ENCODE peak calls at places on chromosomes 1 and 21, in ten cellular contexts. Q is left ventricle myocardium inferior; A is CD8-positive, alpha-beta T cell; C is astrocyte; G is CD8-positive, alpha-beta memory T cell; F is lung; Y is small intestine; M is hepatocyte; Z is SJSA1; D is IMR-90. U is an unnamed sample.

GRCh38 chr1:185207980-185208602 is 51.1 kb downstream of the SWT1 start:
- DNase-seq in Z (no peak), G (no peak), F (no peak), A (no peak), D (peak; percentile 5), C (no peak), Q (no peak), Y (no peak), M (no peak), U (no peak)

GRCh38 chr1:204108312-204109141 is 35.6 kb downstream of the SOX13 start:
- DNase-seq in Z (no peak), M (no peak), F (no peak), Q (no peak), D (no peak), C (no peak), Y (no peak), G (no peak), A (no peak), U (no peak)

GRCh38 chr1:236997882-236998281 is 6.4 kb downstream of the MT1HL1 start:
- DNase-seq in D (no peak), C (no peak), F (peak; percentile 40), A (no peak), G (no peak), Z (no peak), Y (no peak), Q (peak; percentile 72), M (no peak), U (no peak)

GRCh38 chr21:46057710-46058241 is 40.1 kb upstream of the COL6A2 start:
- DNase-seq in C (no peak), Y (no peak), Q (no peak), Z (peak; percentile 34), F (no peak), G (no peak), M (no peak), D (no peak), A (no peak), U (no peak)

GRCh38 chr1:75632350-75632949 is 21.5 kb upstream of the SLC44A5 start:
- DNase-seq in Y (peak; percentile 20), G (no peak), M (peak; percentile 61), A (no peak), F (no peak), D (peak; percentile 23), Q (no peak), Z (no peak), C (peak; percentile 10), U (no peak)

GRCh38 chr1:17853241-17853640 is 98.1 kb downstream of the ACTL8 start:
- DNase-seq in Y (no peak), Q (no peak), A (no peak), Z (no peak), G (no peak), M (no peak), D (no peak), C (no peak), F (no peak), U (no peak)

GRCh38 chr1:109396971-109397370 is 747 bp downstream of the SORT1 start:
- DNase-seq in A (no peak), Y (peak; percentile 57), C (no peak), M (no peak), G (no peak), Z (no peak), F (no peak), D (no peak), Q (no peak), U (no peak)

GRCh38 chr1:156910309-156910782 is 10.1 kb upstream of the LRRC71 start:
- DNase-seq in F (no peak), Q (no peak), M (peak; percentile 62), C (no peak), Y (no peak), Z (no peak), D (no peak), G (peak; percentile 53), A (peak; percentile 49), U (peak; percentile 67)

GRCh38 chr1:47460040-47460439 is 22.2 kb downstream of the FOXD2 start:
- DNase-seq in M (no peak), Z (no peak), C (no peak), Q (no peak), G (no peak), F (no peak), A (no peak), D (no peak), Y (no peak), U (no peak)

GRCh38 chr1:247500725-247501348 is 35.4 kb downstream of the OR2C3 start:
- DNase-seq in Q (no peak), M (no peak), D (no peak), F (no peak), A (no peak), G (no peak), C (no peak), Y (no peak), Z (no peak), U (no peak)

DNA sequence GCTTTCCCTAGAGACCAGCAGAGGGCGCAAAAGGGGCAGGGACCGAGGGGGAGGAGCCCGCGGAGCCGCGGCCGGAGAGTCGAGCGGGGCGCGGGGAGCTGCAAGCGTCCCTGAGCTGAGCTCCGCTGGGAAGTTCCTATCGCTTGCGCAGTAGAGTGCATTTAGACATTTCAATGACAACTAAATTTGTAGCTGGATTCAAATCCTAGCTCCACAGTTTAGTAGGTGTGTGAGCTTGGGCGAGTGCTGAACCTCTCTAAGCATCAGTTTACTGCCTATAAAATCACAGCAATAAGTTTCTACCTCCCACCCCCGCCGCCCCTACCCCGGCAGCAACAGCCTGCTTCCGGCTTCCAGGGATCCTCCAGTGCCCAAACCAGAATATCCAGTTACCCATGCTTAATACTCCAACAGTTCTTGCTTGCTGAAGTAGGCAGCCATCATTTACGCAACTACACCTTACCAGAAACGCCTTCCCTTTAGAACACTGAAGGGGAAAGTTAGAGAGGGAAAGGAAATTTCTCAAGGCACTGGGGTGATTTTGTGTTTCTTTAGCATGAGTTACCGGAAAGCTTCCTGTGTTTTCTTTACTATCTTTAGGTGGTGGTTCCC is 9.1 kb downstream of the TLR5 start:
- DNase-seq in Y (peak; percentile 81), A (peak; percentile 79), M (peak; percentile 94), Q (peak; percentile 84), D (peak; percentile 78), C (peak; percentile 55), F (peak; percentile 89), G (peak; percentile 73), Z (peak; percentile 82), U (peak; percentile 86)
- H3K4me1 ChIP-seq in Y (no peaks in the 10 kb centered on the region), A (peaks cover 7% of the 10 kb centered on the region), M (peaks cover 23% of the 10 kb centered on the region), Q (peaks cover 46% of the 10 kb centered on the region), D (no peaks in the 10 kb centered on the region), C (peaks cover 11% of the 10 kb centered on the region), F (peaks cover 4% of the 10 kb centered on the region), G (peaks cover 14% of the 10 kb centered on the region), Z (peaks cover 12% of the 10 kb centered on the region), U (peaks cover 25% of the 10 kb centered on the region)

GRCh38 chr1:40132383-40133121 is 28.6 kb upstream of the RLF start:
- DNase-seq in C (no peak), Y (no peak), D (no peak), F (no peak), M (no peak), A (no peak), Z (no peak), Q (no peak), G (no peak), U (no peak)
- H3K4me3 ChIP-seq in C (peak overlapping the region; percentile 53), Y (no peak overlapping the region), D (peak overlapping the region; percentile 26), F (no peak overlapping the region), M (no peak overlapping the region), A (no peak overlapping the region), Z (no peak overlapping the region), Q (peak overlapping the region; percentile 52), G (no peak overlapping the region), U (no peak overlapping the region)

GRCh38 chr1:15683411-15684039 is 595 bp upstream of the PLEKHM2 start:
- DNase-seq in C (no peak), M (no peak), F (no peak), Z (no peak), Y (no peak), G (no peak), Q (no peak), D (no peak), A (no peak), U (no peak)

GRCh38 chr1:15684468-15685283 is 556 bp downstream of the PLEKHM2 start:
- DNase-seq in Z (peak; percentile 59), D (no peak), F (no peak), Y (peak; percentile 27), A (peak; percentile 27), G (peak; percentile 36), C (no peak), Q (peak; percentile 42), M (peak; percentile 50), U (no peak)

GRCh38 chr1:15685820-15686219 is 1.7 kb downstream of the PLEKHM2 start:
- DNase-seq in Y (no peak), C (no peak), D (no peak), Q (no peak), F (no peak), A (no peak), Z (no peak), M (no peak), G (peak; percentile 4), U (peak; percentile 40)

GRCh38 chr1:15682886-15683410 is 1.2 kb upstream of the PLEKHM2 start:
- DNase-seq in Y (no peak), M (no peak), Z (no peak), G (no peak), D (no peak), C (no peak), F (no peak), A (no peak), Q (no peak), U (no peak)

GRCh38 chr1:15684042-15684461 is at the start of gene PLEKHM2:
- DNase-seq in C (no peak), Z (no peak), A (peak; percentile 37), G (peak; percentile 53), M (peak; percentile 81), Q (peak; percentile 58), Y (peak; percentile 42), D (peak; percentile 35), F (no peak), U (peak; percentile 30)
- H3K4me1 ChIP-seq in C (peaks cover 22% of the 10 kb centered on the region), Z (peaks cover 30% of the 10 kb centered on the region), A (peaks cover 16% of the 10 kb centered on the region), G (peaks cover 26% of the 10 kb centered on the region), M (peaks cover 14% of the 10 kb centered on the region), Q (peaks cover 61% of the 10 kb centered on the region), Y (peaks cover 3% of the 10 kb centered on the region), D (peaks cover 19% of the 10 kb centered on the region), F (peaks cover 5% of the 10 kb centered on the region), U (peaks cover 31% of the 10 kb centered on the region)

DNA sequence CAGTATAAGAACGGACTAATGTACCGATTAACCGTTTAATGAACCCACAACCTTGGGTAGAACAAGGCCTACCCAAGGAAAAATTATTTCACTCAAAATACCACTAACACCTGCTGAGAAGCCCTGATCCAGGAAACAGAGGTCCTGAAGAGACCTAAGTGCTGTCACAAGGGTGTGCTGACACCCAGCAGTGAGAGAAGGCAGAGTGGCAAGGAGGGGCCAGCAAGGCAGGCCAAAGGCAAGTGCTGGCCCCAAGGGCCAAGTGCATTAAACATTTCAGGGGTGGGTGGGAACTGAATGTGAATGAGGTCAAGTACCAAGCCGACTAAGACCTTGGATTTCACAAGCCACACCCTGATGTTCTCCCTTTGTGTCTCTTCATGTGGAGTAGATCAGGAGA is 9.0 kb downstream of the UBE2G2 start:
- DNase-seq in G (no peak), M (no peak), Q (no peak), D (no peak), C (no peak), Z (no peak), F (no peak), A (no peak), Y (peak; percentile 38), U (no peak)
- H3K4me3 ChIP-seq in G (no peak overlapping the region), M (no peak overlapping the region), Q (no peak overlapping the region), D (no peak overlapping the region), C (no peak overlapping the region), Z (no peak overlapping the region), F (no peak overlapping the region), A (no peak overlapping the region), Y (no peak overlapping the region), U (no peak overlapping the region)